ENCODE peak calls at places on chromosome 2, in five cellular contexts. N, A, R, Q and J are unnamed samples.

GRCh38 chr2:172330060-172330671 is 97.2 kb upstream of the ITGA6 start:
- DNase-seq in Q (no peak), R (no peak), A (no peak), N (no peak), J (no peak)

GRCh38 chr2:9793156-9793917 is 49.9 kb upstream of the TAF1B start:
- DNase-seq in Q (no peak), R (no peak), N (no peak), A (no peak), J (no peak)

GRCh38 chr2:86468162-86469033 is 27.2 kb downstream of the KDM3A start:
- DNase-seq in Q (no peak), R (no peak), N (no peak), A (no peak), J (no peak)

GRCh38 chr2:239072786-239073185 is 224.9 kb downstream of the TWIST2 start:
- DNase-seq in A (no peak), Q (no peak), R (no peak), N (no peak), J (no peak)

GRCh38 chr2:226799976-226800940 is 638 bp upstream of the IRS1 start:
- DNase-seq in A (no peak), N (no peak), Q (no peak), R (peak), J (no peak)

GRCh38 chr2:238947920-238948710 is 100.2 kb downstream of the TWIST2 start:
- DNase-seq in N (peak), Q (peak), R (peak), A (peak), J (peak)

GRCh38 chr2:52571380-52572347 is 1195.9 kb upstream of the CHAC2 start:
- DNase-seq in A (no peak), R (no peak), Q (no peak), N (no peak), J (no peak)

GRCh38 chr2:207274541-207274940 is 108.8 kb upstream of the KLF7 start:
- DNase-seq in A (no peak), N (no peak), Q (no peak), R (no peak), J (no peak)

GRCh38 chr2:219871396-219871795 is 244.0 kb downstream of the SLC4A3 start:
- DNase-seq in R (no peak), A (no peak), N (no peak), Q (no peak), J (no peak)

GRCh38 chr2:8554296-8554806 is 127.5 kb upstream of the ID2 start:
- DNase-seq in R (peak), A (no peak), N (no peak), Q (no peak), J (no peak)

GRCh38 chr2:233049194-233049761 is 10.9 kb upstream of the INPP5D start:
- DNase-seq in R (no peak), A (no peak), Q (no peak), N (no peak), J (no peak)

GRCh38 chr2:65639156-65639876 is 206.9 kb upstream of the SPRED2 start:
- DNase-seq in N (peak), R (no peak), Q (no peak), A (no peak), J (peak)

GRCh38 chr2:59858540-59858939 is 694.9 kb downstream of the BCL11A start:
- DNase-seq in R (no peak), A (no peak), N (no peak), Q (no peak), J (no peak)

GRCh38 chr2:176161041-176161785 is 4.1 kb downstream of the HOXD3 start:
- DNase-seq in N (no peak), Q (no peak), R (no peak), A (no peak), J (no peak)

GRCh38 chr2:190137561-190137960 is 75.0 kb upstream of the MSTN start:
- DNase-seq in A (no peak), Q (no peak), N (no peak), R (no peak), J (no peak)

GRCh38 chr2:31131871-31132270 is 6.4 kb downstream of the GALNT14 start:
- DNase-seq in A (no peak), Q (no peak), R (no peak), N (no peak), J (no peak)

GRCh38 chr2:164721425-164721824 is 100.1 kb upstream of the GRB14 start:
- DNase-seq in N (no peak), Q (no peak), R (no peak), A (no peak), J (no peak)

GRCh38 chr2:68936889-68937288 is 15.8 kb downstream of the GKN2 start:
- DNase-seq in Q (no peak), N (no peak), A (no peak), R (no peak), J (peak)

GRCh38 chr2:54067851-54068375 is 47.5 kb upstream of the ACYP2 start:
- DNase-seq in N (no peak), R (peak), Q (no peak), A (no peak), J (no peak)

GRCh38 chr2:11752906-11753305 is 6.5 kb downstream of the LPIN1 start:
- DNase-seq in R (no peak), Q (no peak), N (no peak), A (no peak), J (no peak)

GRCh38 chr2:105934467-105934866 is 189.8 kb downstream of the NCK2 start:
- DNase-seq in N (no peak), Q (no peak), R (no peak), A (no peak), J (no peak)

GRCh38 chr2:11746376-11746806 is at the start of gene LPIN1:
- DNase-seq in A (peak), R (peak), N (peak), Q (peak), J (peak)

GRCh38 chr2:54559593-54560145 is 103.5 kb downstream of the SPTBN1 start:
- DNase-seq in A (no peak), R (no peak), N (no peak), Q (peak), J (no peak)

GRCh38 chr2:65070172-65070830 is 14.1 kb downstream of the CEP68 start:
- DNase-seq in R (no peak), N (no peak), Q (no peak), A (no peak), J (no peak)

GRCh38 chr2:212052412-212053159 is 486.0 kb downstream of the ERBB4 start:
- DNase-seq in R (no peak), A (no peak), N (no peak), Q (no peak), J (no peak)

GRCh38 chr2:8412082-8412481 is 269.8 kb upstream of the ID2 start:
- DNase-seq in Q (peak), A (no peak), N (no peak), R (peak), J (no peak)

GRCh38 chr2:656676-657075 is 20.5 kb downstream of the TMEM18 start:
- DNase-seq in A (no peak), R (no peak), Q (no peak), N (no peak), J (no peak)

GRCh38 chr2:152098798-152099654 is at the start of gene CACNB4:
- DNase-seq in R (peak), Q (peak), A (no peak), N (peak), J (no peak)

GRCh38 chr2:110157153-110157793 is 41.7 kb upstream of the MALL start:
- DNase-seq in R (no peak), Q (peak), N (no peak), A (no peak), J (no peak)

GRCh38 chr2:200171761-200172482 is 134.6 kb upstream of the SPATS2L start:
- DNase-seq in Q (no peak), N (no peak), R (no peak), A (no peak), J (peak)

GRCh38 chr2:176582183-176582582 is 312.9 kb downstream of the MTX2 start:
- DNase-seq in R (no peak), A (no peak), N (no peak), Q (no peak), J (no peak)

GRCh38 chr2:65282492-65283053 is 54.9 kb downstream of the ACTR2 start:
- DNase-seq in A (no peak), Q (no peak), N (no peak), R (no peak), J (no peak)

GRCh38 chr2:18262601-18263000 is 297.9 kb downstream of the RDH14 start:
- DNase-seq in Q (no peak), N (no peak), A (no peak), R (no peak), J (no peak)

GRCh38 chr2:190177249-190177648 is 114.7 kb upstream of the MSTN start:
- DNase-seq in R (no peak), N (no peak), Q (no peak), A (no peak), J (no peak)

GRCh38 chr2:96195410-96196071 is 13.1 kb downstream of the STARD7 start:
- DNase-seq in N (no peak), A (no peak), R (no peak), Q (no peak), J (no peak)

GRCh38 chr2:134674687-134675086 is 44.1 kb downstream of the TMEM163 start:
- DNase-seq in N (no peak), A (no peak), R (no peak), Q (no peak), J (no peak)
- TF ChIP-seq POLR2A in N (no peak), A (no peak), R (no peak), Q (no peak), J (no peak)

DNA sequence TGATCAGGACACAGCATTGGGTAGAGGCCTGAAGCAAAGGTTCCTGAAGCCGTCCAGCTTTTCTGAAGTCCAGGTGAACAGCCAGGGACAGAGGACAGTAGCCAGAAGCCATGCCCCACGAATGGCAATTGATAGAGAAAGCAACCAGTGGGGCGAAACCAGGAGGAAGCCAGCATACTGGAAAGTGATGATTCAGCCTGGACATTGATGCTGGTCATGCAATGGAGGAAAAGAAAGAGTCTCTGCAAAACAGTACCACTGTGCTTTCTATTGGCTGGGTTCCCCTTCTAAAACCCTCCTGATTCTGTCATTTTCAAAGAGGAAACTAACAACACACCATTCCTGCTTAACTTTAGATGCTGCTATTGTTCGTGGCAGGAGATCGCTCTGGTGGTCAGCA is 221.4 kb upstream of the EPAS1 start:
- DNase-seq in R (no peak), A (no peak), Q (no peak), N (no peak), J (no peak)
- H3K4me3 ChIP-seq in R (no peak), A (no peak), Q (no peak), N (no peak), J (no peak)

GRCh38 chr2:45992021-45992745 is 305.0 kb upstream of the EPAS1 start:
- DNase-seq in R (peak), A (no peak), Q (peak), N (no peak), J (peak)
- TF ChIP-seq POLR2A in R (no peak), A (no peak), Q (no peak), N (no peak), J (no peak)

GRCh38 chr2:85213893-85214512 is 80.8 kb downstream of the TCF7L1 start:
- DNase-seq in A (no peak), R (no peak), N (no peak), Q (no peak), J (no peak)

GRCh38 chr2:85213404-85213803 is 80.2 kb downstream of the TCF7L1 start:
- DNase-seq in Q (no peak), N (no peak), R (no peak), A (no peak), J (no peak)

GRCh38 chr2:85215074-85216050 is 82.2 kb downstream of the TCF7L1 start:
- DNase-seq in A (no peak), N (peak), Q (no peak), R (no peak), J (no peak)

GRCh38 chr2:85216927-85217326 is 83.7 kb downstream of the TCF7L1 start:
- DNase-seq in R (no peak), N (no peak), Q (no peak), A (no peak), J (no peak)

DNA sequence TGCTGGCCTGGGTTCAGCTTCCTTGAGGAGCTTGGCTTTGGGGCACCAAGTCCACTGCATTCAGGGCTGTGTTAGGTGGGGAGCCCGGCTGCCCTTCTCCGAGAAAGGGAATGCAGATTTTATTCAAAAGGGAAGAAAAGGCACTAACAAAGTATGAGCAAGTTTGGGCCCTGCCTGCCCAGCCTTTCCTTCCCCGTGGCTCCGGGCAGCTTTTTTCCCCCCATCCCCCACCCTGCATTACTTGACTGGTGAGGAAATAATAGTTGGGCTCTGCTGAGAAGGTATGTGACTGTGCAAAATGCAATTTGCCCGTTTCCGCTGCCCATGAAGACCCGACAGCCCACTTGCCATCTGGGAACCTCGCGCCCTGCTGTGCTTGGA is 82.8 kb downstream of the TCF7L1 start:
- DNase-seq in Q (no peak), A (no peak), N (no peak), R (no peak), J (no peak)
- H3K4me3 ChIP-seq in Q (no peak), A (no peak), N (no peak), R (no peak), J (peak)

GRCh38 chr2:70767094-70767698 is 804 bp downstream of the ADD2 start:
- DNase-seq in Q (peak), N (no peak), A (no peak), R (no peak), J (no peak)
- TF ChIP-seq POLR2A in Q (peak), N (no peak), A (no peak), R (no peak), J (no peak)

GRCh38 chr2:201448701-201449100 is 2.6 kb downstream of the TRAK2 start:
- DNase-seq in R (no peak), N (no peak), A (no peak), Q (no peak), J (no peak)
- H3K4me3 ChIP-seq in R (no peak), N (no peak), A (no peak), Q (no peak), J (no peak)

DNA sequence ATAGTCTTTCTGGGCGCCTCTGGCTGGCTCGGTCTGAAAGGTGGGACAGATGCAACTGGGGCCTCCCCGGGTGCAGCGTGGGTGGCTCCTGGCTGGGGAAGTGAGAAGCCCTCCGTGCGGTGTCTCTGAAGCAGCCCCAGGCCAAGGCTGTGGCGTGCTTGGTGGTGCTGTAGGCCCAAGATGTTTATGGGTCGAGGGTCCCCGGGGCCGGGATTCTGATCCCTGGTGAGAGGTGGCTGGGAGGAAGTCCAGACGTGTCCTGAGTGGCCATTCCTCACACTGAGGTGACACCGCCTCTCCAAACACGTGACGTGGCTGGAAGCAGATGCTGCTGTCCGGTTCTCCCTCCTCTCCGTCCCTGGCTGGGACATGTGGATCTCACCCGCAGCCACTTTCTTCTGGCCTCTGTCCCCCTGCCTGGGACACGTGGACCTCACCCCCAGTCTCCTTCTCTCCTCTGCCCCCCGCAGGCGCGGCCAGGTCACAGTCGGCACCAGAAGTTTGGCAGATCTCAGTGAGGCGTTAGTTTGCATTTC is 12.6 kb downstream of the RTP5 start:
- DNase-seq in Q (no peak), R (peak), A (peak), N (peak), J (no peak)
- TF ChIP-seq POLR2A in Q (no peak), R (no peak), A (no peak), N (peak), J (no peak)

GRCh38 chr2:230986520-230987136 is 9.3 kb upstream of the SPATA3 start:
- DNase-seq in N (no peak), R (no peak), Q (no peak), A (no peak), J (no peak)
- H3K4me3 ChIP-seq in N (peak), R (peak), Q (peak), A (peak), J (peak)

GRCh38 chr2:101012054-101012705 is 10.1 kb downstream of the RPL31 start:
- DNase-seq in A (no peak), R (no peak), N (no peak), Q (no peak), J (no peak)
- TF ChIP-seq POLR2A in A (no peak), R (no peak), N (no peak), Q (no peak), J (no peak)

GRCh38 chr2:75646583-75647425 is at the start of gene MRPL19:
- DNase-seq in Q (peak), R (peak), A (peak), N (peak), J (peak)

GRCh38 chr2:75646090-75646582 is 447 bp upstream of the MRPL19 start:
- DNase-seq in N (no peak), R (no peak), A (no peak), Q (no peak), J (no peak)

GRCh38 chr2:75643980-75644379 is 2.6 kb upstream of the MRPL19 start:
- DNase-seq in R (no peak), N (no peak), A (no peak), Q (no peak), J (no peak)

GRCh38 chr2:75645643-75646042 is 940 bp upstream of the MRPL19 start:
- DNase-seq in Q (no peak), A (no peak), R (no peak), N (no peak), J (no peak)

DNA sequence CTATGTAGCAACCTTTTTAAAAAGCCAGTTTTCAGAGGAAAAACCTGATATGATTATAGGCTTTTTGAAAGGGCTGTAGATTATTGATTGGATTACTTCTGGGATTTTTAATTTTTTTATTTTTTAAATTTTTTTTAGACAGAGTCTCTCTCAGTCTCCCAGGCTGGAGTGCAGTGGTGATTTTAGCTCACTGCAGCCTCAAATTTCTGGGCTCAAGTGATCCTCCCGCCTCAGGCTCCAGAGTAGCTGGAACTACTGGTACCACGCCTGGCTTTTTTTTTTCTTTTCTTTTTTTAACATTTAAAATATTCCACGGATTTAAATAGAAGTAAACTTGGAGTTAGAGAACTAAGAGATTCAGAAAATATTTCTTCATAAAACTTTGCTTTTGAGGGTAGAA is 1.2 kb downstream of the MRPL19 start:
- DNase-seq in Q (no peak), N (no peak), A (no peak), R (no peak), J (no peak)
- H3K4me3 ChIP-seq in Q (peak), N (no peak), A (peak), R (peak), J (peak)